ENCODE peak calls at places on chromosomes 2 and 18, in seven cellular contexts. K, I, G, O, V, N and T are unnamed samples.
A peak's percentile ranks its signal among the peaks of the same experiment; 100 is the strongest.

GRCh38 chr18:22106536-22107292 is 62.7 kb upstream of the GATA6 start:
- DNase-seq in K (no peak), I (no peak), G (no peak), O (peak; percentile 21), V (no peak), N (no peak), T (no peak)

GRCh38 chr2:171391532-171391931 is 42.3 kb downstream of the METTL8 start:
- DNase-seq in K (no peak), I (no peak), G (no peak), O (no peak), V (no peak), N (no peak), T (no peak)

GRCh38 chr2:62199392-62200125 is 3.6 kb downstream of the B3GNT2 start:
- DNase-seq in K (no peak), I (peak; percentile 38), G (no peak), O (no peak), V (no peak), N (no peak), T (no peak)

GRCh38 chr18:75530548-75531211 is 103.2 kb upstream of the SMIM21 start:
- DNase-seq in K (no peak), I (no peak), G (peak; percentile 65), O (no peak), V (no peak), N (no peak), T (no peak)

GRCh38 chr2:136206613-136207012 is 88.7 kb upstream of the CXCR4 start:
- DNase-seq in K (peak; percentile 16), I (no peak), G (no peak), O (peak; percentile 73), V (no peak), N (peak; percentile 21), T (no peak)

GRCh38 chr18:59715966-59716369 is 18.7 kb upstream of the CCBE1 start:
- DNase-seq in K (no peak), I (no peak), G (no peak), O (no peak), V (no peak), N (no peak), T (no peak)

GRCh38 chr2:69238449-69239031 is 148.5 kb downstream of the GFPT1 start:
- DNase-seq in K (no peak), I (no peak), G (no peak), O (no peak), V (no peak), N (no peak), T (no peak)

GRCh38 chr2:160111951-160112798 is 49.8 kb upstream of the PLA2R1 start:
- DNase-seq in K (no peak), I (no peak), G (no peak), O (no peak), V (no peak), N (no peak), T (no peak)

GRCh38 chr2:240213476-240214391 is 73.3 kb upstream of the OTOS start:
- DNase-seq in K (no peak), I (no peak), G (peak; percentile 29), O (no peak), V (no peak), N (no peak), T (no peak)

GRCh38 chr2:199261221-199261620 is 196.5 kb downstream of the SATB2 start:
- DNase-seq in K (no peak), I (no peak), G (no peak), O (peak; percentile 50), V (no peak), N (no peak), T (no peak)

GRCh38 chr2:24793752-24794477 is 690 bp downstream of the CENPO start:
- DNase-seq in K (peak; percentile 52), I (peak; percentile 27), G (no peak), O (peak; percentile 72), V (no peak), N (no peak), T (peak; percentile 48)

GRCh38 chr2:189534854-189535253 is 45.7 kb downstream of the SLC40A1 start:
- DNase-seq in K (no peak), I (no peak), G (no peak), O (no peak), V (no peak), N (no peak), T (no peak)

GRCh38 chr2:42791606-42792005 is 777 bp downstream of the HAAO start:
- DNase-seq in K (no peak), I (no peak), G (no peak), O (no peak), V (no peak), N (no peak), T (no peak)

GRCh38 chr2:151337643-151338042 is 19.7 kb upstream of the TNFAIP6 start:
- DNase-seq in K (no peak), I (no peak), G (no peak), O (no peak), V (no peak), N (no peak), T (no peak)

GRCh38 chr2:219119422-219120043 is 41.1 kb downstream of the NHEJ1 start:
- DNase-seq in K (peak; percentile 81), I (peak; percentile 53), G (peak; percentile 67), O (peak; percentile 65), V (peak; percentile 19), N (peak; percentile 25), T (peak; percentile 62)

GRCh38 chr2:142033393-142033792 is 97.4 kb downstream of the LRP1B start:
- DNase-seq in K (no peak), I (no peak), G (no peak), O (no peak), V (no peak), N (no peak), T (no peak)

GRCh38 chr2:149562304-149562703 is 25.3 kb downstream of the MMADHC start:
- DNase-seq in K (no peak), I (no peak), G (no peak), O (no peak), V (no peak), N (no peak), T (peak; percentile 72)

GRCh38 chr2:7356909-7357584 is 439.8 kb downstream of the RNF144A start:
- DNase-seq in K (no peak), I (no peak), G (no peak), O (no peak), V (no peak), N (no peak), T (no peak)

GRCh38 chr2:239149501-239149900 is 251.3 kb downstream of the HDAC4 start:
- DNase-seq in K (peak; percentile 0), I (no peak), G (no peak), O (no peak), V (no peak), N (no peak), T (no peak)

GRCh38 chr18:76441002-76441667 is 53.9 kb downstream of the ZNF516 start:
- DNase-seq in K (no peak), I (no peak), G (no peak), O (no peak), V (no peak), N (no peak), T (no peak)

GRCh38 chr2:221517362-221518121 is 54.6 kb downstream of the EPHA4 start:
- DNase-seq in K (no peak), I (peak; percentile 96), G (peak; percentile 31), O (no peak), V (peak; percentile 73), N (peak; percentile 18), T (no peak)

GRCh38 chr2:219123356-219124143 is 37.1 kb downstream of the NHEJ1 start:
- DNase-seq in K (no peak), I (no peak), G (no peak), O (no peak), V (no peak), N (no peak), T (no peak)

GRCh38 chr2:130778781-130779180 is 23.4 kb downstream of the AMER3 start:
- DNase-seq in K (no peak), I (no peak), G (no peak), O (no peak), V (no peak), N (no peak), T (no peak)

GRCh38 chr2:63741884-63742583 is 99.7 kb upstream of the UGP2 start:
- DNase-seq in K (no peak), I (no peak), G (no peak), O (no peak), V (no peak), N (no peak), T (no peak)

GRCh38 chr2:227163998-227164744 is at the start of the genes COL4A3 and COL4A4:
- DNase-seq in K (peak; percentile 63), I (peak; percentile 6), G (peak; percentile 84), O (no peak), V (no peak), N (peak; percentile 20), T (no peak)

GRCh38 chr2:204454672-204455380 is 90.4 kb upstream of the PARD3B start:
- DNase-seq in K (no peak), I (no peak), G (no peak), O (no peak), V (no peak), N (no peak), T (no peak)

GRCh38 chr18:64171576-64171975 is 22.7 kb upstream of the LINC00305 start:
- DNase-seq in K (no peak), I (no peak), G (no peak), O (no peak), V (no peak), N (no peak), T (no peak)

GRCh38 chr18:78788161-78788560 is 191.5 kb upstream of the SALL3 start:
- DNase-seq in K (no peak), I (no peak), G (no peak), O (no peak), V (no peak), N (no peak), T (no peak)

GRCh38 chr2:26119521-26119920 is 53.4 kb upstream of the GAREM2 start:
- DNase-seq in K (no peak), I (no peak), G (no peak), O (no peak), V (no peak), N (no peak), T (no peak)

GRCh38 chr2:24050041-24050655 is 607 bp downstream of the FKBP1B start:
- DNase-seq in K (peak; percentile 61), I (no peak), G (peak; percentile 54), O (no peak), V (no peak), N (no peak), T (peak; percentile 38)

GRCh38 chr2:106956879-106957278 is 70.9 kb upstream of the ST6GAL2 start:
- DNase-seq in K (no peak), I (no peak), G (no peak), O (no peak), V (no peak), N (no peak), T (peak; percentile 68)

GRCh38 chr2:62313433-62314227 is 117.7 kb downstream of the B3GNT2 start:
- DNase-seq in K (no peak), I (peak; percentile 82), G (no peak), O (no peak), V (no peak), N (no peak), T (no peak)